ENCODE peak calls at places on chromosomes 4 and X, in ten cellular contexts. U, J, S, F, I, P, C, A, H and X are unnamed samples.

GRCh38 chr4:25061602-25062001 is 30.9 kb upstream of the LGI2 start:
- DNase-seq in U (no peak), J (no peak), S (no peak), F (no peak), I (no peak), P (no peak), C (no peak), A (no peak), H (no peak), X (no peak)

GRCh38 chrX:112935029-112935428 is 94.4 kb upstream of the AMOT start:
- DNase-seq in U (no peak), J (no peak), S (no peak), F (no peak), I (no peak), P (no peak), C (no peak), A (no peak), H (no peak), X (no peak)

GRCh38 chrX:37545066-37545465 is 26.4 kb upstream of the LANCL3 start:
- DNase-seq in U (no peak), J (no peak), S (no peak), F (no peak), I (no peak), P (no peak), C (no peak), A (no peak), H (no peak), X (no peak)

GRCh38 chr4:38368612-38369011 is 295.4 kb upstream of the KLF3 start:
- DNase-seq in U (no peak), J (no peak), S (peak), F (no peak), I (no peak), P (peak), C (no peak), A (peak), H (peak), X (peak)

GRCh38 chrX:76454456-76454927 is 27.0 kb downstream of the MAGEE1 start:
- DNase-seq in U (peak), J (no peak), S (peak), F (no peak), I (no peak), P (peak), C (no peak), A (peak), H (peak), X (peak)

GRCh38 chr4:8581094-8581861 is 1.1 kb downstream of the GPR78 start:
- DNase-seq in U (no peak), J (no peak), S (no peak), F (no peak), I (no peak), P (no peak), C (no peak), A (no peak), H (no peak), X (no peak)

GRCh38 chr4:116561717-116562116 is 523.7 kb downstream of the TRAM1L1 start:
- DNase-seq in U (no peak), J (no peak), S (no peak), F (no peak), I (no peak), P (no peak), C (peak), A (no peak), H (no peak), X (no peak)

GRCh38 chrX:44842555-44843317 is 1.1 kb upstream of the DUSP21 start:
- DNase-seq in U (no peak), J (no peak), S (no peak), F (no peak), I (no peak), P (no peak), C (no peak), A (no peak), H (no peak), X (no peak)

GRCh38 chr4:1207157-1207470 is 34.7 kb upstream of the SPON2 start:
- DNase-seq in U (no peak), J (no peak), S (no peak), F (peak), I (no peak), P (no peak), C (no peak), A (no peak), H (no peak), X (no peak)

GRCh38 chrX:9141496-9141895 is 107.6 kb upstream of the FAM9B start:
- DNase-seq in U (peak), J (no peak), S (peak), F (no peak), I (no peak), P (peak), C (no peak), A (peak), H (no peak), X (no peak)

GRCh38 chr4:70196855-70197254 is 1.3 kb downstream of the ODAM start:
- DNase-seq in U (no peak), J (no peak), S (no peak), F (no peak), I (no peak), P (no peak), C (no peak), A (no peak), H (no peak), X (no peak)

GRCh38 chr4:66906314-66906713 is 639.0 kb downstream of the CENPC start:
- DNase-seq in U (no peak), J (no peak), S (no peak), F (no peak), I (no peak), P (no peak), C (peak), A (no peak), H (no peak), X (no peak)

GRCh38 chr4:120525106-120525505 is 397.4 kb downstream of the PRDM5 start:
- DNase-seq in U (no peak), J (no peak), S (no peak), F (no peak), I (no peak), P (no peak), C (no peak), A (no peak), H (no peak), X (no peak)

GRCh38 chr4:6732441-6733357 is 16.7 kb downstream of the BLOC1S4 start:
- DNase-seq in U (peak), J (no peak), S (peak), F (no peak), I (peak), P (peak), C (no peak), A (peak), H (peak), X (peak)

GRCh38 chrX:123854329-123854728 is 5.5 kb upstream of the XIAP start:
- DNase-seq in U (peak), J (no peak), S (peak), F (no peak), I (no peak), P (peak), C (no peak), A (peak), H (no peak), X (no peak)

GRCh38 chr4:130172156-130172555 is 1076.2 kb downstream of the C4orf33 start:
- DNase-seq in U (no peak), J (no peak), S (peak), F (no peak), I (no peak), P (no peak), C (no peak), A (no peak), H (no peak), X (no peak)

GRCh38 chr4:185033072-185033471 is 14.8 kb downstream of the HELT start:
- DNase-seq in U (no peak), J (no peak), S (no peak), F (no peak), I (no peak), P (no peak), C (no peak), A (no peak), H (no peak), X (no peak)

GRCh38 chr4:119025916-119026661 is 109.5 kb upstream of the MYOZ2 start:
- DNase-seq in U (peak), J (no peak), S (peak), F (no peak), I (peak), P (peak), C (no peak), A (peak), H (peak), X (peak)

GRCh38 chrX:153649915-153650782 is 3.1 kb downstream of the DUSP9 start:
- DNase-seq in U (no peak), J (no peak), S (no peak), F (no peak), I (no peak), P (no peak), C (no peak), A (no peak), H (no peak), X (no peak)

GRCh38 chr4:32435320-32435719 is 1715.2 kb downstream of the PCDH7 start:
- DNase-seq in U (no peak), J (no peak), S (no peak), F (no peak), I (no peak), P (no peak), C (no peak), A (no peak), H (no peak), X (no peak)

GRCh38 chr4:8046925-8047541 is 107.4 kb upstream of the AFAP1 start:
- DNase-seq in U (no peak), J (no peak), S (peak), F (peak), I (no peak), P (no peak), C (peak), A (no peak), H (peak), X (no peak)

GRCh38 chr4:83152771-83153170 is 38.2 kb upstream of the PLAC8 start:
- DNase-seq in U (no peak), J (no peak), S (no peak), F (no peak), I (no peak), P (peak), C (no peak), A (no peak), H (no peak), X (no peak)

GRCh38 chrX:43679778-43680177 is 23.7 kb downstream of the MAOA start:
- DNase-seq in U (no peak), J (no peak), S (no peak), F (no peak), I (no peak), P (no peak), C (no peak), A (no peak), H (no peak), X (peak)

GRCh38 chrX:130770615-130771014 is 132.4 kb downstream of the ENOX2 start:
- DNase-seq in U (peak), J (no peak), S (peak), F (no peak), I (no peak), P (peak), C (no peak), A (peak), H (peak), X (peak)

GRCh38 chr4:98728433-98728832 is 70.0 kb upstream of the TSPAN5 start:
- DNase-seq in U (peak), J (no peak), S (peak), F (no peak), I (no peak), P (peak), C (no peak), A (peak), H (peak), X (peak)

GRCh38 chrX:23548164-23548563 is 119.1 kb upstream of the PRDX4 start:
- DNase-seq in U (peak), J (no peak), S (peak), F (no peak), I (no peak), P (peak), C (no peak), A (no peak), H (no peak), X (no peak)

GRCh38 chrX:23845316-23845932 is 62.3 kb downstream of the APOO start:
- DNase-seq in U (no peak), J (no peak), S (no peak), F (no peak), I (no peak), P (no peak), C (no peak), A (no peak), H (peak), X (no peak)

GRCh38 chrX:67784712-67785111 is 240.9 kb downstream of the AR start:
- DNase-seq in U (no peak), J (no peak), S (no peak), F (no peak), I (no peak), P (no peak), C (no peak), A (no peak), H (no peak), X (no peak)

GRCh38 chrX:143754183-143754582 is 33.6 kb upstream of the SPANXN2 start:
- DNase-seq in U (peak), J (no peak), S (peak), F (no peak), I (no peak), P (no peak), C (no peak), A (no peak), H (no peak), X (no peak)

GRCh38 chr4:304987-305680 is at the start of gene ZNF732:
- DNase-seq in U (no peak), J (no peak), S (no peak), F (peak), I (no peak), P (peak), C (peak), A (peak), H (no peak), X (peak)

GRCh38 chr4:1805493-1806222 is 12.6 kb downstream of the FGFR3 start:
- DNase-seq in U (no peak), J (no peak), S (no peak), F (no peak), I (no peak), P (no peak), C (no peak), A (no peak), H (no peak), X (no peak)

GRCh38 chr4:52483186-52483585 is 175.9 kb downstream of the USP46 start:
- DNase-seq in U (no peak), J (no peak), S (no peak), F (no peak), I (no peak), P (no peak), C (no peak), A (no peak), H (no peak), X (no peak)

GRCh38 chr4:5708829-5709680 is 696 bp upstream of the EVC2 start:
- DNase-seq in U (no peak), J (no peak), S (no peak), F (no peak), I (no peak), P (no peak), C (no peak), A (no peak), H (no peak), X (no peak)

GRCh38 chr4:141473952-141474351 is 162.4 kb upstream of the IL15 start:
- DNase-seq in U (no peak), J (no peak), S (peak), F (no peak), I (no peak), P (peak), C (no peak), A (peak), H (no peak), X (peak)